ENCODE peak calls at places on chromosome 2, in seven cellular contexts. One of them, this sample, is unnamed.

GRCh38 chr2:215356948-215357461 is 45.1 kb downstream of the ATIC start:
- DNase-seq in stimulated activated CD8-positive, alpha-beta memory T cell treated with anti-CD3 and anti-CD28 coated beads, Interleukin-15, amount 100 ng/mL, for 1 hour: no peak
- DNase-seq in stimulated activated effector memory CD8-positive, alpha-beta T cell treated with anti-CD3 and anti-CD28 coated beads, Interleukin-12 subunit alpha, Interleukin-12 subunit beta, amount 100 ng/mL, for 72 hours: no peak
- DNase-seq in head of caudate nucleus: no peak
- DNase-seq in activated naive CD4-positive, alpha-beta T cell treated with anti-CD3 and anti-CD28 coated beads, Interleukin-2, amount 50 U/mL, for 16 hours: no peak
- DNase-seq in NCI-H1694 treated with DMSO at 0.1 percent for 48 hours: no peak
- DNase-seq in choroid plexus epithelial cell: peak; percentile 80
- DNase-seq in this sample: no peak

GRCh38 chr2:204019572-204020501 is 83.3 kb downstream of the ICOS start:
- DNase-seq in stimulated activated CD8-positive, alpha-beta memory T cell treated with anti-CD3 and anti-CD28 coated beads, Interleukin-15, amount 100 ng/mL, for 1 hour: no peak
- DNase-seq in stimulated activated effector memory CD8-positive, alpha-beta T cell treated with anti-CD3 and anti-CD28 coated beads, Interleukin-12 subunit alpha, Interleukin-12 subunit beta, amount 100 ng/mL, for 72 hours: no peak
- DNase-seq in head of caudate nucleus: no peak
- DNase-seq in activated naive CD4-positive, alpha-beta T cell treated with anti-CD3 and anti-CD28 coated beads, Interleukin-2, amount 50 U/mL, for 16 hours: peak; percentile 69
- DNase-seq in NCI-H1694 treated with DMSO at 0.1 percent for 48 hours: no peak
- DNase-seq in choroid plexus epithelial cell: peak; percentile 20
- DNase-seq in this sample: peak; percentile 2

GRCh38 chr2:201158111-201158929 is 24.6 kb upstream of the CASP10 start:
- DNase-seq in stimulated activated CD8-positive, alpha-beta memory T cell treated with anti-CD3 and anti-CD28 coated beads, Interleukin-15, amount 100 ng/mL, for 1 hour: peak; percentile 31
- DNase-seq in stimulated activated effector memory CD8-positive, alpha-beta T cell treated with anti-CD3 and anti-CD28 coated beads, Interleukin-12 subunit alpha, Interleukin-12 subunit beta, amount 100 ng/mL, for 72 hours: no peak
- DNase-seq in head of caudate nucleus: peak; percentile 74
- DNase-seq in activated naive CD4-positive, alpha-beta T cell treated with anti-CD3 and anti-CD28 coated beads, Interleukin-2, amount 50 U/mL, for 16 hours: peak; percentile 41
- DNase-seq in NCI-H1694 treated with DMSO at 0.1 percent for 48 hours: peak; percentile 93
- DNase-seq in choroid plexus epithelial cell: peak; percentile 91
- DNase-seq in this sample: peak; percentile 85

GRCh38 chr2:207226243-207226642 is 60.5 kb upstream of the KLF7 start:
- DNase-seq in stimulated activated CD8-positive, alpha-beta memory T cell treated with anti-CD3 and anti-CD28 coated beads, Interleukin-15, amount 100 ng/mL, for 1 hour: no peak
- DNase-seq in stimulated activated effector memory CD8-positive, alpha-beta T cell treated with anti-CD3 and anti-CD28 coated beads, Interleukin-12 subunit alpha, Interleukin-12 subunit beta, amount 100 ng/mL, for 72 hours: no peak
- DNase-seq in head of caudate nucleus: no peak
- DNase-seq in activated naive CD4-positive, alpha-beta T cell treated with anti-CD3 and anti-CD28 coated beads, Interleukin-2, amount 50 U/mL, for 16 hours: no peak
- DNase-seq in NCI-H1694 treated with DMSO at 0.1 percent for 48 hours: no peak
- DNase-seq in choroid plexus epithelial cell: no peak
- DNase-seq in this sample: no peak

GRCh38 chr2:237053066-237053465 is 32.6 kb upstream of the COPS8 start:
- DNase-seq in stimulated activated CD8-positive, alpha-beta memory T cell treated with anti-CD3 and anti-CD28 coated beads, Interleukin-15, amount 100 ng/mL, for 1 hour: no peak
- DNase-seq in stimulated activated effector memory CD8-positive, alpha-beta T cell treated with anti-CD3 and anti-CD28 coated beads, Interleukin-12 subunit alpha, Interleukin-12 subunit beta, amount 100 ng/mL, for 72 hours: no peak
- DNase-seq in head of caudate nucleus: no peak
- DNase-seq in activated naive CD4-positive, alpha-beta T cell treated with anti-CD3 and anti-CD28 coated beads, Interleukin-2, amount 50 U/mL, for 16 hours: no peak
- DNase-seq in NCI-H1694 treated with DMSO at 0.1 percent for 48 hours: no peak
- DNase-seq in choroid plexus epithelial cell: no peak
- DNase-seq in this sample: no peak

GRCh38 chr2:39216495-39217191 is 27.1 kb downstream of the CDKL4 start:
- DNase-seq in stimulated activated CD8-positive, alpha-beta memory T cell treated with anti-CD3 and anti-CD28 coated beads, Interleukin-15, amount 100 ng/mL, for 1 hour: peak; percentile 26
- DNase-seq in stimulated activated effector memory CD8-positive, alpha-beta T cell treated with anti-CD3 and anti-CD28 coated beads, Interleukin-12 subunit alpha, Interleukin-12 subunit beta, amount 100 ng/mL, for 72 hours: peak; percentile 48
- DNase-seq in head of caudate nucleus: no peak
- DNase-seq in activated naive CD4-positive, alpha-beta T cell treated with anti-CD3 and anti-CD28 coated beads, Interleukin-2, amount 50 U/mL, for 16 hours: peak; percentile 51
- DNase-seq in NCI-H1694 treated with DMSO at 0.1 percent for 48 hours: no peak
- DNase-seq in choroid plexus epithelial cell: no peak
- DNase-seq in this sample: no peak

GRCh38 chr2:61785583-61785982 is 68.3 kb downstream of the FAM161A start:
- DNase-seq in stimulated activated CD8-positive, alpha-beta memory T cell treated with anti-CD3 and anti-CD28 coated beads, Interleukin-15, amount 100 ng/mL, for 1 hour: no peak
- DNase-seq in stimulated activated effector memory CD8-positive, alpha-beta T cell treated with anti-CD3 and anti-CD28 coated beads, Interleukin-12 subunit alpha, Interleukin-12 subunit beta, amount 100 ng/mL, for 72 hours: no peak
- DNase-seq in head of caudate nucleus: no peak
- DNase-seq in activated naive CD4-positive, alpha-beta T cell treated with anti-CD3 and anti-CD28 coated beads, Interleukin-2, amount 50 U/mL, for 16 hours: no peak
- DNase-seq in NCI-H1694 treated with DMSO at 0.1 percent for 48 hours: no peak
- DNase-seq in choroid plexus epithelial cell: no peak
- DNase-seq in this sample: no peak

GRCh38 chr2:37457401-37457901 is 113.0 kb downstream of the QPCT start:
- DNase-seq in stimulated activated CD8-positive, alpha-beta memory T cell treated with anti-CD3 and anti-CD28 coated beads, Interleukin-15, amount 100 ng/mL, for 1 hour: no peak
- DNase-seq in stimulated activated effector memory CD8-positive, alpha-beta T cell treated with anti-CD3 and anti-CD28 coated beads, Interleukin-12 subunit alpha, Interleukin-12 subunit beta, amount 100 ng/mL, for 72 hours: no peak
- DNase-seq in head of caudate nucleus: no peak
- DNase-seq in activated naive CD4-positive, alpha-beta T cell treated with anti-CD3 and anti-CD28 coated beads, Interleukin-2, amount 50 U/mL, for 16 hours: no peak
- DNase-seq in NCI-H1694 treated with DMSO at 0.1 percent for 48 hours: no peak
- DNase-seq in choroid plexus epithelial cell: peak; percentile 79
- DNase-seq in this sample: no peak

GRCh38 chr2:71531522-71532047 is 78.2 kb downstream of the DYSF start:
- DNase-seq in stimulated activated CD8-positive, alpha-beta memory T cell treated with anti-CD3 and anti-CD28 coated beads, Interleukin-15, amount 100 ng/mL, for 1 hour: no peak
- DNase-seq in stimulated activated effector memory CD8-positive, alpha-beta T cell treated with anti-CD3 and anti-CD28 coated beads, Interleukin-12 subunit alpha, Interleukin-12 subunit beta, amount 100 ng/mL, for 72 hours: no peak
- DNase-seq in head of caudate nucleus: peak; percentile 5
- DNase-seq in activated naive CD4-positive, alpha-beta T cell treated with anti-CD3 and anti-CD28 coated beads, Interleukin-2, amount 50 U/mL, for 16 hours: no peak
- DNase-seq in NCI-H1694 treated with DMSO at 0.1 percent for 48 hours: no peak
- DNase-seq in choroid plexus epithelial cell: peak; percentile 53
- DNase-seq in this sample: peak; percentile 42

GRCh38 chr2:146642066-146642465 is 1202.8 kb upstream of the ACVR2A start:
- DNase-seq in stimulated activated CD8-positive, alpha-beta memory T cell treated with anti-CD3 and anti-CD28 coated beads, Interleukin-15, amount 100 ng/mL, for 1 hour: no peak
- DNase-seq in stimulated activated effector memory CD8-positive, alpha-beta T cell treated with anti-CD3 and anti-CD28 coated beads, Interleukin-12 subunit alpha, Interleukin-12 subunit beta, amount 100 ng/mL, for 72 hours: no peak
- DNase-seq in head of caudate nucleus: no peak
- DNase-seq in activated naive CD4-positive, alpha-beta T cell treated with anti-CD3 and anti-CD28 coated beads, Interleukin-2, amount 50 U/mL, for 16 hours: no peak
- DNase-seq in NCI-H1694 treated with DMSO at 0.1 percent for 48 hours: no peak
- DNase-seq in choroid plexus epithelial cell: peak; percentile 23
- DNase-seq in this sample: no peak